ENCODE peak calls at places on chromosomes 12 and 14, in ten cellular contexts. M is CD4-positive, CD25-positive, alpha-beta regulatory T cell; R is OCI-LY7; A is PC-3; K is mucosa of descending colon; W is body of pancreas; V is heart left ventricle; L is uterus; N is cardiac muscle cell; I is IMR-90. Q is an unnamed sample.

GRCh38 chr14:102917469-102918211 is 4.8 kb upstream of the AMN start:
- DNase-seq in W (no peak), N (peak; percentile 75), K (peak; percentile 73), V (no peak), M (peak; percentile 29), I (peak; percentile 24), A (peak; percentile 37), L (no peak), R (peak; percentile 78), Q (peak; percentile 57)

GRCh38 chr12:108228746-108229145 is 99.7 kb downstream of the WSCD2 start:
- DNase-seq in I (no peak), M (no peak), L (no peak), W (no peak), N (no peak), V (no peak), A (no peak), K (no peak), R (no peak), Q (no peak)

GRCh38 chr14:24634158-24634557 is at the start of gene GZMB:
- DNase-seq in I (peak; percentile 14), L (no peak), N (no peak), M (no peak), R (no peak), V (no peak), W (no peak), K (no peak), A (no peak), Q (no peak)

GRCh38 chr12:122753213-122753571 is 568 bp downstream of the DENR start:
- DNase-seq in R (peak; percentile 34), M (no peak), A (no peak), W (no peak), N (no peak), L (no peak), I (no peak), K (no peak), V (no peak), Q (no peak)

GRCh38 chr12:106736051-106736957 is 38.2 kb upstream of the RIC8B start:
- DNase-seq in R (peak; percentile 60), N (no peak), I (no peak), L (no peak), K (no peak), M (no peak), W (no peak), A (peak; percentile 13), V (no peak), Q (no peak)

GRCh38 chr12:50787618-50788017 is 23.7 kb downstream of the ATF1 start:
- DNase-seq in R (no peak), L (no peak), W (no peak), I (no peak), V (no peak), A (no peak), N (no peak), M (no peak), K (no peak), Q (no peak)

GRCh38 chr12:51548241-51548640 is 42.8 kb upstream of the SCN8A start:
- DNase-seq in V (no peak), M (no peak), I (no peak), R (no peak), A (no peak), L (no peak), K (no peak), N (peak; percentile 67), W (no peak), Q (no peak)

GRCh38 chr12:52280796-52281560 is 6.5 kb downstream of the KRT86 start:
- DNase-seq in M (no peak), R (no peak), W (peak; percentile 77), L (peak; percentile 50), K (no peak), A (peak; percentile 99), I (peak; percentile 97), V (peak; percentile 67), N (no peak), Q (peak; percentile 79)

GRCh38 chr12:79555006-79555925 is 135.5 kb downstream of the PAWR start:
- DNase-seq in W (no peak), N (peak; percentile 32), R (peak; percentile 31), I (peak; percentile 79), V (no peak), A (peak; percentile 77), M (no peak), L (no peak), K (no peak), Q (no peak)

GRCh38 chr12:111993290-111994150 is 19.4 kb downstream of the TMEM116 start:
- DNase-seq in L (no peak), M (no peak), W (no peak), A (no peak), R (no peak), I (no peak), V (no peak), K (no peak), N (no peak), Q (no peak)

DNA sequence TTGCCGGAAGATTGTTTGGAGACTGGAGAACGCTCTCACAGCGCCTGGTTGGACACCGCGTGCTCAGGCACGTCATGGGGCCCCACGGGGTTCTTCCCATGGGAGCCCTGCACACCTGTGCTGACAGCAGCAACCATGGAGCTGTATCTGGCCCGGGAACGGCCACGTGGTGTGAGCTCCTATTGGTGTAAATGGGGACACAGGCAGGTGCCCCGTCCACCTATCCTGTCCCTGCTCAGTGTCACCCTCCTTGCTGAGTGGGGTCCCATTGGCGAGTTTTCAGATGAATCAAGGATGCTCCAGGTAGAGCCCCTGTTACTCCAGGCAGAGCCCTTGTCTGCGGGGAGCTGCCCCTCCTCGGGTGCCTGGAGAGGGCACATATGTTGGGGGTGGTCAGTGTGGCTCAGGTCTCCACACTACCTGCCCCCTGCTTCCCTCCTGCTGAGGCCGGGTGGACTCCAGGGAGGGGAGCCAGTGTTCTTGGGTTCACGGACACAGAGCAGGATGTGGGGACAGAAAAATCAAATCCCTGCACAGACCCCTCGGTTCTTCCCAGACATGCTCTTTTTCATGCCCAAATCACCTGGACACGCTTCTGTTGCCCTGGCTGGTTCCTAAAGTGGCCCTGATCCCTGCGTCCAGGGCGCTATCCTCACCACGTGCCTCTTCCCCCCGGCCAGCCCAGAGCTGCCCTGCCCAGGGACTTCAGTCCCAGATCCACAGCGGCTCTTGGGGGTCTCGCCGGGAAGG is 250.1 kb downstream of the ADGRD1 start:
- DNase-seq in A (no peak), K (no peak), V (no peak), R (no peak), I (no peak), M (no peak), L (no peak), N (no peak), W (no peak), Q (no peak)
- H3K9me3 ChIP-seq in A (no peaks in the 10 kb centered on the region), K (no peaks in the 10 kb centered on the region), V (no peaks in the 10 kb centered on the region), R (no peaks in the 10 kb centered on the region), I (peaks cover 25% of the 10 kb centered on the region), M (no peaks in the 10 kb centered on the region), L (no peaks in the 10 kb centered on the region), N (no peaks in the 10 kb centered on the region), W (no peaks in the 10 kb centered on the region), Q (no peaks in the 10 kb centered on the region)

GRCh38 chr12:130044991-130045621 is 117.2 kb upstream of the FZD10 start:
- DNase-seq in M (no peak), A (no peak), L (no peak), K (no peak), R (no peak), I (no peak), N (peak; percentile 29), V (no peak), W (no peak), Q (no peak)
- H3K9me3 ChIP-seq in M (no peaks in the 10 kb centered on the region), A (peaks cover 5% of the 10 kb centered on the region), L (no peaks in the 10 kb centered on the region), K (no peaks in the 10 kb centered on the region), R (peaks cover 6% of the 10 kb centered on the region), I (peaks cover 31% of the 10 kb centered on the region), N (no peaks in the 10 kb centered on the region), V (no peaks in the 10 kb centered on the region), W (no peaks in the 10 kb centered on the region), Q (no peaks in the 10 kb centered on the region)

GRCh38 chr12:130335517-130336392 is 1.9 kb upstream of the PIWIL1 start:
- DNase-seq in R (peak; percentile 49), M (no peak), V (peak; percentile 24), W (peak; percentile 60), I (peak; percentile 34), L (no peak), A (peak; percentile 48), K (no peak), N (peak; percentile 71), Q (no peak)
- H3K9me3 ChIP-seq in R (no peaks in the 10 kb centered on the region), M (no peaks in the 10 kb centered on the region), V (no peaks in the 10 kb centered on the region), W (no peaks in the 10 kb centered on the region), I (peaks cover 20% of the 10 kb centered on the region), L (no peaks in the 10 kb centered on the region), A (no peaks in the 10 kb centered on the region), K (no peaks in the 10 kb centered on the region), N (no peaks in the 10 kb centered on the region), Q (no peaks in the 10 kb centered on the region)

GRCh38 chr12:48693572-48693971 is 11.5 kb upstream of the KANSL2 start:
- DNase-seq in A (no peak), N (no peak), W (no peak), R (no peak), L (no peak), K (no peak), V (no peak), I (no peak), M (no peak), Q (no peak)
- H3K9me3 ChIP-seq in A (no peaks in the 10 kb centered on the region), N (no peaks in the 10 kb centered on the region), W (no peaks in the 10 kb centered on the region), R (no peaks in the 10 kb centered on the region), L (no peaks in the 10 kb centered on the region), K (no peaks in the 10 kb centered on the region), V (no peaks in the 10 kb centered on the region), I (no peaks in the 10 kb centered on the region), M (no peaks in the 10 kb centered on the region), Q (no peaks in the 10 kb centered on the region)